ENCODE peak calls at places on chromosomes 5 and 9, in four cellular contexts. K, N, F and Z are unnamed samples. For H3K4me1, the result is how much of the 10 kb centered on the place peaks cover.

GRCh38 chr5:95664204-95664786 is 17.7 kb downstream of the RFESD start:
- DNase-seq in K (no peak), F (peak), N (peak), Z (no peak)

GRCh38 chr5:149628221-149628620 is 46.9 kb downstream of the ARHGEF37 start:
- DNase-seq in K (no peak), F (no peak), N (no peak), Z (no peak)

GRCh38 chr5:90191352-90192045 is 218.1 kb downstream of the CETN3 start:
- DNase-seq in N (no peak), F (no peak), K (no peak), Z (no peak)

GRCh38 chr5:135243194-135244191 is 155.5 kb downstream of the MACROH2A1 start:
- DNase-seq in N (no peak), K (peak), F (no peak), Z (no peak)

GRCh38 chr5:55575815-55576583 is 41.2 kb upstream of the PLPP1 start:
- DNase-seq in F (no peak), K (no peak), N (peak), Z (no peak)

GRCh38 chr5:1176473-1177391 is 24.7 kb upstream of the SLC6A19 start:
- DNase-seq in F (no peak), K (no peak), N (no peak), Z (peak)

GRCh38 chr5:171984748-171985419 is 21.6 kb downstream of the FBXW11 start:
- DNase-seq in N (peak), F (peak), K (no peak), Z (no peak)

GRCh38 chr5:155263381-155263780 is 249.8 kb downstream of the KIF4B start:
- DNase-seq in F (no peak), K (no peak), N (no peak), Z (no peak)

GRCh38 chr9:114805670-114806551 is at the start of gene TNFSF15:
- DNase-seq in F (no peak), K (no peak), N (peak), Z (no peak)

GRCh38 chr9:125405938-125406811 is 144.5 kb downstream of the GAPVD1 start:
- DNase-seq in F (peak), K (no peak), N (no peak), Z (peak)

GRCh38 chr5:108259306-108259705 is 122.6 kb downstream of the FBXL17 start:
- DNase-seq in N (peak), F (peak), K (no peak), Z (no peak)

GRCh38 chr9:106893088-106893487 is 30.1 kb downstream of the ZNF462 start:
- DNase-seq in K (no peak), N (peak), F (peak), Z (no peak)

GRCh38 chr5:40682431-40683017 is 2.8 kb downstream of the PTGER4 start:
- DNase-seq in K (no peak), N (no peak), F (no peak), Z (no peak)

GRCh38 chr9:88831783-88832407 is 159.4 kb upstream of the S1PR3 start:
- DNase-seq in K (no peak), N (no peak), F (no peak), Z (no peak)

GRCh38 chr5:102902647-102903046 is 147.5 kb downstream of the PAM start:
- DNase-seq in K (no peak), N (no peak), F (no peak), Z (no peak)

GRCh38 chr5:127320032-127320945 is 29.7 kb downstream of the MEGF10 start:
- DNase-seq in F (peak), N (peak), K (no peak), Z (no peak)

GRCh38 chr9:116073826-116074225 is 79.8 kb upstream of the PAPPA start:
- DNase-seq in N (peak), F (peak), K (no peak), Z (peak)

GRCh38 chr9:95511232-95511951 is 5.4 kb downstream of the PTCH1 start:
- DNase-seq in F (peak), N (no peak), K (peak), Z (peak)

GRCh38 chr5:89972901-89973300 is 436.7 kb downstream of the CETN3 start:
- DNase-seq in F (peak), K (no peak), N (peak), Z (no peak)

GRCh38 chr5:10689391-10690081 is 71.5 kb downstream of the DAP start:
- DNase-seq in K (peak), F (peak), N (peak), Z (no peak)

GRCh38 chr5:117504245-117504644 is 929.6 kb upstream of the SEMA6A start:
- DNase-seq in N (no peak), F (no peak), K (no peak), Z (no peak)

GRCh38 chr9:89312154-89312616 is 1.2 kb downstream of the CKS2 start:
- DNase-seq in K (no peak), F (peak), N (no peak), Z (no peak)

GRCh38 chr5:149886697-149887470 is 57.7 kb downstream of the PDE6A start:
- DNase-seq in N (peak), K (no peak), F (no peak), Z (no peak)

GRCh38 chr9:136089697-136090045 is 5.4 kb downstream of the NACC2 start:
- DNase-seq in K (no peak), F (peak), N (no peak), Z (no peak)

GRCh38 chr5:99105216-99105615 is 176.4 kb upstream of the CHD1 start:
- DNase-seq in N (peak), F (peak), K (no peak), Z (no peak)

GRCh38 chr9:120619751-120620655 is 40.0 kb upstream of the CDK5RAP2 start:
- DNase-seq in F (peak), K (no peak), N (peak), Z (no peak)

GRCh38 chr9:124271660-124272059 is 13.9 kb downstream of the NEK6 start:
- DNase-seq in K (peak), N (no peak), F (no peak), Z (no peak)

GRCh38 chr5:1386274-1386717 is 41.4 kb upstream of the CLPTM1L start:
- DNase-seq in F (peak), K (no peak), N (peak), Z (peak)

GRCh38 chr5:135553688-135554462 is 18.1 kb upstream of the NEUROG1 start:
- DNase-seq in K (no peak), N (peak), F (peak), Z (no peak)

GRCh38 chr9:135820661-135821060 is 86.7 kb downstream of the CAMSAP1 start:
- DNase-seq in F (no peak), K (peak), N (no peak), Z (peak)

GRCh38 chr5:67483453-67484030 is 286.9 kb upstream of the CD180 start:
- DNase-seq in N (peak), F (peak), K (no peak), Z (no peak)

GRCh38 chr9:131407717-131408195 is 13.9 kb downstream of the PRRC2B start:
- DNase-seq in N (no peak), F (peak), K (peak), Z (peak)
- H3K4me1 ChIP-seq in N (half or more), F (half or more), K (half or more), Z (under half)

GRCh38 chr5:57696906-57697590 is 214.4 kb upstream of the ACTBL2 start:
- DNase-seq in N (no peak), F (peak), K (no peak), Z (no peak)
- H3K4me1 ChIP-seq in N (under half), F (under half), K (under half), Z (under half)

GRCh38 chr5:110913221-110913620 is 158.3 kb upstream of the TSLP start:
- DNase-seq in K (no peak), F (no peak), N (no peak), Z (no peak)
- H3K4me1 ChIP-seq in K (under half), F (under half), N (under half), Z (under half)

GRCh38 chr5:158264264-158264663 is 405.3 kb upstream of the CLINT1 start:
- DNase-seq in F (no peak), K (no peak), N (peak), Z (no peak)

GRCh38 chr5:158267228-158267627 is 408.3 kb upstream of the CLINT1 start:
- DNase-seq in N (no peak), K (no peak), F (no peak), Z (no peak)

GRCh38 chr5:158265931-158266710 is 407.2 kb upstream of the CLINT1 start:
- DNase-seq in K (no peak), N (no peak), F (no peak), Z (no peak)

GRCh38 chr5:158271155-158271554 is 412.2 kb upstream of the CLINT1 start:
- DNase-seq in K (no peak), F (no peak), N (no peak), Z (no peak)

GRCh38 chr5:158268286-158268685 is 409.3 kb upstream of the CLINT1 start:
- DNase-seq in K (no peak), N (no peak), F (no peak), Z (no peak)
- H3K4me1 ChIP-seq in K (under half), N (under half), F (under half), Z (under half)

GRCh38 chr9:93585695-93586094 is 9.3 kb downstream of the PHF2 start:
- DNase-seq in K (no peak), F (no peak), N (no peak), Z (no peak)
- H3K4me1 ChIP-seq in K (under half), F (under half), N (under half), Z (under half)

GRCh38 chr9:93110400-93110855 is 14.4 kb downstream of the CARD19 start:
- DNase-seq in K (peak), F (no peak), N (no peak), Z (peak)

GRCh38 chr9:93112116-93112863 is 16.3 kb downstream of the CARD19 start:
- DNase-seq in F (no peak), K (peak), N (no peak), Z (peak)

GRCh38 chr9:93112864-93113389 is 16.9 kb downstream of the CARD19 start:
- DNase-seq in N (no peak), F (no peak), K (peak), Z (peak)

GRCh38 chr9:93111371-93112115 is 15.5 kb downstream of the CARD19 start:
- DNase-seq in N (peak), F (no peak), K (peak), Z (peak)

GRCh38 chr9:93111001-93111370 is 15.0 kb downstream of the CARD19 start:
- DNase-seq in K (peak), N (no peak), F (no peak), Z (peak)
- H3K4me1 ChIP-seq in K (under half), N (under half), F (under half), Z (under half)